ENCODE peak calls at places on chromosomes 13 and 19, in seven cellular contexts. One of them, this sample, is unnamed.
A peak's percentile ranks its signal among the peaks of the same experiment; 100 is the strongest.

GRCh38 chr13:101514695-101515275 is 62.3 kb downstream of the ITGBL1 start:
- DNase-seq in stimulated activated CD4-positive, alpha-beta T cell treated with anti-CD3 and anti-CD28 coated beads, Interleukin-1b, Interleukin-23, amount 100 ng/mL, for 24 hours: no peak
- DNase-seq in CD4-positive, alpha-beta memory T cell: peak; percentile 34
- DNase-seq in nucleus accumbens: peak; percentile 14
- DNase-seq in stimulated activated effector memory CD8-positive, alpha-beta T cell treated with anti-CD3 and anti-CD28 coated beads, Interleukin-12 subunit alpha, Interleukin-12 subunit beta, amount 100 ng/mL, for 72 hours: no peak
- DNase-seq in kidney tubule cell: peak; percentile 65
- DNase-seq in RWPE1: peak; percentile 42
- DNase-seq in this sample: peak; percentile 5

GRCh38 chr13:46341112-46341711 is 45.8 kb downstream of the RUBCNL start:
- DNase-seq in stimulated activated CD4-positive, alpha-beta T cell treated with anti-CD3 and anti-CD28 coated beads, Interleukin-1b, Interleukin-23, amount 100 ng/mL, for 24 hours: no peak
- DNase-seq in CD4-positive, alpha-beta memory T cell: no peak
- DNase-seq in nucleus accumbens: no peak
- DNase-seq in stimulated activated effector memory CD8-positive, alpha-beta T cell treated with anti-CD3 and anti-CD28 coated beads, Interleukin-12 subunit alpha, Interleukin-12 subunit beta, amount 100 ng/mL, for 72 hours: no peak
- DNase-seq in kidney tubule cell: peak; percentile 86
- DNase-seq in RWPE1: no peak
- DNase-seq in this sample: peak; percentile 54

GRCh38 chr19:4369888-4370260 is 26.5 kb downstream of the MPND start:
- DNase-seq in stimulated activated CD4-positive, alpha-beta T cell treated with anti-CD3 and anti-CD28 coated beads, Interleukin-1b, Interleukin-23, amount 100 ng/mL, for 24 hours: peak; percentile 73
- DNase-seq in CD4-positive, alpha-beta memory T cell: peak; percentile 72
- DNase-seq in nucleus accumbens: no peak
- DNase-seq in stimulated activated effector memory CD8-positive, alpha-beta T cell treated with anti-CD3 and anti-CD28 coated beads, Interleukin-12 subunit alpha, Interleukin-12 subunit beta, amount 100 ng/mL, for 72 hours: peak; percentile 82
- DNase-seq in kidney tubule cell: peak; percentile 52
- DNase-seq in RWPE1: peak; percentile 43
- DNase-seq in this sample: peak; percentile 84

GRCh38 chr19:51726049-51726448 is 2.3 kb upstream of the HAS1 start:
- DNase-seq in stimulated activated CD4-positive, alpha-beta T cell treated with anti-CD3 and anti-CD28 coated beads, Interleukin-1b, Interleukin-23, amount 100 ng/mL, for 24 hours: no peak
- DNase-seq in CD4-positive, alpha-beta memory T cell: no peak
- DNase-seq in nucleus accumbens: peak; percentile 40
- DNase-seq in stimulated activated effector memory CD8-positive, alpha-beta T cell treated with anti-CD3 and anti-CD28 coated beads, Interleukin-12 subunit alpha, Interleukin-12 subunit beta, amount 100 ng/mL, for 72 hours: no peak
- DNase-seq in kidney tubule cell: peak; percentile 65
- DNase-seq in RWPE1: peak; percentile 94
- DNase-seq in this sample: no peak

GRCh38 chr13:110560606-110561334 is 752 bp downstream of the RAB20 start:
- DNase-seq in stimulated activated CD4-positive, alpha-beta T cell treated with anti-CD3 and anti-CD28 coated beads, Interleukin-1b, Interleukin-23, amount 100 ng/mL, for 24 hours: no peak
- DNase-seq in CD4-positive, alpha-beta memory T cell: peak; percentile 14
- DNase-seq in nucleus accumbens: no peak
- DNase-seq in stimulated activated effector memory CD8-positive, alpha-beta T cell treated with anti-CD3 and anti-CD28 coated beads, Interleukin-12 subunit alpha, Interleukin-12 subunit beta, amount 100 ng/mL, for 72 hours: peak; percentile 56
- DNase-seq in kidney tubule cell: peak; percentile 50
- DNase-seq in RWPE1: peak; percentile 45
- DNase-seq in this sample: no peak

GRCh38 chr19:751501-752341 is 809 bp downstream of the MISP start:
- DNase-seq in stimulated activated CD4-positive, alpha-beta T cell treated with anti-CD3 and anti-CD28 coated beads, Interleukin-1b, Interleukin-23, amount 100 ng/mL, for 24 hours: no peak
- DNase-seq in CD4-positive, alpha-beta memory T cell: no peak
- DNase-seq in nucleus accumbens: no peak
- DNase-seq in stimulated activated effector memory CD8-positive, alpha-beta T cell treated with anti-CD3 and anti-CD28 coated beads, Interleukin-12 subunit alpha, Interleukin-12 subunit beta, amount 100 ng/mL, for 72 hours: no peak
- DNase-seq in kidney tubule cell: peak; percentile 91
- DNase-seq in RWPE1: peak; percentile 96
- DNase-seq in this sample: no peak

GRCh38 chr19:35030257-35031071 is at the start of gene SCN1B:
- DNase-seq in stimulated activated CD4-positive, alpha-beta T cell treated with anti-CD3 and anti-CD28 coated beads, Interleukin-1b, Interleukin-23, amount 100 ng/mL, for 24 hours: peak; percentile 68
- DNase-seq in CD4-positive, alpha-beta memory T cell: peak; percentile 39
- DNase-seq in nucleus accumbens: peak; percentile 11
- DNase-seq in stimulated activated effector memory CD8-positive, alpha-beta T cell treated with anti-CD3 and anti-CD28 coated beads, Interleukin-12 subunit alpha, Interleukin-12 subunit beta, amount 100 ng/mL, for 72 hours: no peak
- DNase-seq in kidney tubule cell: peak; percentile 69
- DNase-seq in RWPE1: peak; percentile 77
- DNase-seq in this sample: no peak

GRCh38 chr13:29693297-29693945 is 97.9 kb upstream of the SLC7A1 start:
- DNase-seq in stimulated activated CD4-positive, alpha-beta T cell treated with anti-CD3 and anti-CD28 coated beads, Interleukin-1b, Interleukin-23, amount 100 ng/mL, for 24 hours: no peak
- DNase-seq in CD4-positive, alpha-beta memory T cell: no peak
- DNase-seq in nucleus accumbens: no peak
- DNase-seq in stimulated activated effector memory CD8-positive, alpha-beta T cell treated with anti-CD3 and anti-CD28 coated beads, Interleukin-12 subunit alpha, Interleukin-12 subunit beta, amount 100 ng/mL, for 72 hours: no peak
- DNase-seq in kidney tubule cell: no peak
- DNase-seq in RWPE1: peak; percentile 27
- DNase-seq in this sample: no peak

GRCh38 chr19:34351382-34351802 is 13.6 kb upstream of the GPI start:
- DNase-seq in stimulated activated CD4-positive, alpha-beta T cell treated with anti-CD3 and anti-CD28 coated beads, Interleukin-1b, Interleukin-23, amount 100 ng/mL, for 24 hours: no peak
- DNase-seq in CD4-positive, alpha-beta memory T cell: no peak
- DNase-seq in nucleus accumbens: no peak
- DNase-seq in stimulated activated effector memory CD8-positive, alpha-beta T cell treated with anti-CD3 and anti-CD28 coated beads, Interleukin-12 subunit alpha, Interleukin-12 subunit beta, amount 100 ng/mL, for 72 hours: no peak
- DNase-seq in kidney tubule cell: peak; percentile 94
- DNase-seq in RWPE1: no peak
- DNase-seq in this sample: no peak

GRCh38 chr13:110981379-110981778 is 66.5 kb upstream of the ANKRD10 start:
- DNase-seq in stimulated activated CD4-positive, alpha-beta T cell treated with anti-CD3 and anti-CD28 coated beads, Interleukin-1b, Interleukin-23, amount 100 ng/mL, for 24 hours: no peak
- DNase-seq in CD4-positive, alpha-beta memory T cell: no peak
- DNase-seq in nucleus accumbens: no peak
- DNase-seq in stimulated activated effector memory CD8-positive, alpha-beta T cell treated with anti-CD3 and anti-CD28 coated beads, Interleukin-12 subunit alpha, Interleukin-12 subunit beta, amount 100 ng/mL, for 72 hours: no peak
- DNase-seq in kidney tubule cell: no peak
- DNase-seq in RWPE1: no peak
- DNase-seq in this sample: no peak

GRCh38 chr19:2888739-2889224 is 11.9 kb upstream of the ZNF57 start:
- DNase-seq in stimulated activated CD4-positive, alpha-beta T cell treated with anti-CD3 and anti-CD28 coated beads, Interleukin-1b, Interleukin-23, amount 100 ng/mL, for 24 hours: peak; percentile 48
- DNase-seq in CD4-positive, alpha-beta memory T cell: peak; percentile 59
- DNase-seq in nucleus accumbens: no peak
- DNase-seq in stimulated activated effector memory CD8-positive, alpha-beta T cell treated with anti-CD3 and anti-CD28 coated beads, Interleukin-12 subunit alpha, Interleukin-12 subunit beta, amount 100 ng/mL, for 72 hours: peak; percentile 64
- DNase-seq in kidney tubule cell: no peak
- DNase-seq in RWPE1: peak; percentile 30
- DNase-seq in this sample: no peak

GRCh38 chr19:4878491-4878968 is 11.1 kb upstream of the PLIN3 start:
- DNase-seq in stimulated activated CD4-positive, alpha-beta T cell treated with anti-CD3 and anti-CD28 coated beads, Interleukin-1b, Interleukin-23, amount 100 ng/mL, for 24 hours: no peak
- DNase-seq in CD4-positive, alpha-beta memory T cell: no peak
- DNase-seq in nucleus accumbens: peak; percentile 63
- DNase-seq in stimulated activated effector memory CD8-positive, alpha-beta T cell treated with anti-CD3 and anti-CD28 coated beads, Interleukin-12 subunit alpha, Interleukin-12 subunit beta, amount 100 ng/mL, for 72 hours: no peak
- DNase-seq in kidney tubule cell: no peak
- DNase-seq in RWPE1: no peak
- DNase-seq in this sample: no peak

GRCh38 chr19:44603201-44603945 is 10.0 kb upstream of the IGSF23 start:
- DNase-seq in stimulated activated CD4-positive, alpha-beta T cell treated with anti-CD3 and anti-CD28 coated beads, Interleukin-1b, Interleukin-23, amount 100 ng/mL, for 24 hours: no peak
- DNase-seq in CD4-positive, alpha-beta memory T cell: no peak
- DNase-seq in nucleus accumbens: no peak
- DNase-seq in stimulated activated effector memory CD8-positive, alpha-beta T cell treated with anti-CD3 and anti-CD28 coated beads, Interleukin-12 subunit alpha, Interleukin-12 subunit beta, amount 100 ng/mL, for 72 hours: no peak
- DNase-seq in kidney tubule cell: no peak
- DNase-seq in RWPE1: peak; percentile 21
- DNase-seq in this sample: no peak

GRCh38 chr19:10899171-10899653 is 27.9 kb downstream of the CARM1 start:
- DNase-seq in stimulated activated CD4-positive, alpha-beta T cell treated with anti-CD3 and anti-CD28 coated beads, Interleukin-1b, Interleukin-23, amount 100 ng/mL, for 24 hours: no peak
- DNase-seq in CD4-positive, alpha-beta memory T cell: no peak
- DNase-seq in nucleus accumbens: no peak
- DNase-seq in stimulated activated effector memory CD8-positive, alpha-beta T cell treated with anti-CD3 and anti-CD28 coated beads, Interleukin-12 subunit alpha, Interleukin-12 subunit beta, amount 100 ng/mL, for 72 hours: no peak
- DNase-seq in kidney tubule cell: peak; percentile 76
- DNase-seq in RWPE1: peak; percentile 68
- DNase-seq in this sample: no peak

GRCh38 chr13:98693756-98694155 is 58.7 kb downstream of the SLC15A1 start:
- DNase-seq in stimulated activated CD4-positive, alpha-beta T cell treated with anti-CD3 and anti-CD28 coated beads, Interleukin-1b, Interleukin-23, amount 100 ng/mL, for 24 hours: no peak
- DNase-seq in CD4-positive, alpha-beta memory T cell: no peak
- DNase-seq in nucleus accumbens: no peak
- DNase-seq in stimulated activated effector memory CD8-positive, alpha-beta T cell treated with anti-CD3 and anti-CD28 coated beads, Interleukin-12 subunit alpha, Interleukin-12 subunit beta, amount 100 ng/mL, for 72 hours: no peak
- DNase-seq in kidney tubule cell: no peak
- DNase-seq in RWPE1: no peak
- DNase-seq in this sample: no peak

GRCh38 chr13:70203661-70204229 is 95.5 kb upstream of the KLHL1 start:
- DNase-seq in stimulated activated CD4-positive, alpha-beta T cell treated with anti-CD3 and anti-CD28 coated beads, Interleukin-1b, Interleukin-23, amount 100 ng/mL, for 24 hours: no peak
- DNase-seq in CD4-positive, alpha-beta memory T cell: no peak
- DNase-seq in nucleus accumbens: no peak
- DNase-seq in stimulated activated effector memory CD8-positive, alpha-beta T cell treated with anti-CD3 and anti-CD28 coated beads, Interleukin-12 subunit alpha, Interleukin-12 subunit beta, amount 100 ng/mL, for 72 hours: no peak
- DNase-seq in kidney tubule cell: no peak
- DNase-seq in RWPE1: no peak
- DNase-seq in this sample: no peak

GRCh38 chr19:39941615-39942507 is 7.4 kb upstream of the FCGBP start:
- DNase-seq in stimulated activated CD4-positive, alpha-beta T cell treated with anti-CD3 and anti-CD28 coated beads, Interleukin-1b, Interleukin-23, amount 100 ng/mL, for 24 hours: no peak
- DNase-seq in CD4-positive, alpha-beta memory T cell: peak; percentile 83
- DNase-seq in nucleus accumbens: no peak
- DNase-seq in stimulated activated effector memory CD8-positive, alpha-beta T cell treated with anti-CD3 and anti-CD28 coated beads, Interleukin-12 subunit alpha, Interleukin-12 subunit beta, amount 100 ng/mL, for 72 hours: peak; percentile 60
- DNase-seq in kidney tubule cell: peak; percentile 76
- DNase-seq in RWPE1: no peak
- DNase-seq in this sample: peak; percentile 59

GRCh38 chr19:52453324-52454094 is at the start of gene ZNF578:
- DNase-seq in stimulated activated CD4-positive, alpha-beta T cell treated with anti-CD3 and anti-CD28 coated beads, Interleukin-1b, Interleukin-23, amount 100 ng/mL, for 24 hours: peak; percentile 52
- DNase-seq in CD4-positive, alpha-beta memory T cell: peak; percentile 49
- DNase-seq in nucleus accumbens: peak; percentile 57
- DNase-seq in stimulated activated effector memory CD8-positive, alpha-beta T cell treated with anti-CD3 and anti-CD28 coated beads, Interleukin-12 subunit alpha, Interleukin-12 subunit beta, amount 100 ng/mL, for 72 hours: peak; percentile 57
- DNase-seq in kidney tubule cell: peak; percentile 84
- DNase-seq in RWPE1: peak; percentile 13
- DNase-seq in this sample: no peak

GRCh38 chr19:39502640-39503417 is 4.1 kb downstream of the DLL3 start:
- DNase-seq in stimulated activated CD4-positive, alpha-beta T cell treated with anti-CD3 and anti-CD28 coated beads, Interleukin-1b, Interleukin-23, amount 100 ng/mL, for 24 hours: peak; percentile 71
- DNase-seq in CD4-positive, alpha-beta memory T cell: peak; percentile 75
- DNase-seq in nucleus accumbens: no peak
- DNase-seq in stimulated activated effector memory CD8-positive, alpha-beta T cell treated with anti-CD3 and anti-CD28 coated beads, Interleukin-12 subunit alpha, Interleukin-12 subunit beta, amount 100 ng/mL, for 72 hours: peak; percentile 87
- DNase-seq in kidney tubule cell: peak; percentile 69
- DNase-seq in RWPE1: peak; percentile 57
- DNase-seq in this sample: peak; percentile 89

GRCh38 chr19:33796164-33797100 is at the start of gene KCTD15:
- DNase-seq in stimulated activated CD4-positive, alpha-beta T cell treated with anti-CD3 and anti-CD28 coated beads, Interleukin-1b, Interleukin-23, amount 100 ng/mL, for 24 hours: no peak
- DNase-seq in CD4-positive, alpha-beta memory T cell: no peak
- DNase-seq in nucleus accumbens: no peak
- DNase-seq in stimulated activated effector memory CD8-positive, alpha-beta T cell treated with anti-CD3 and anti-CD28 coated beads, Interleukin-12 subunit alpha, Interleukin-12 subunit beta, amount 100 ng/mL, for 72 hours: peak; percentile 64
- DNase-seq in kidney tubule cell: peak; percentile 38
- DNase-seq in RWPE1: no peak
- DNase-seq in this sample: no peak

GRCh38 chr13:109715902-109716301 is 70.5 kb downstream of the IRS2 start:
- DNase-seq in stimulated activated CD4-positive, alpha-beta T cell treated with anti-CD3 and anti-CD28 coated beads, Interleukin-1b, Interleukin-23, amount 100 ng/mL, for 24 hours: no peak
- DNase-seq in CD4-positive, alpha-beta memory T cell: no peak
- DNase-seq in nucleus accumbens: no peak
- DNase-seq in stimulated activated effector memory CD8-positive, alpha-beta T cell treated with anti-CD3 and anti-CD28 coated beads, Interleukin-12 subunit alpha, Interleukin-12 subunit beta, amount 100 ng/mL, for 72 hours: no peak
- DNase-seq in kidney tubule cell: peak; percentile 25
- DNase-seq in RWPE1: no peak
- DNase-seq in this sample: no peak

GRCh38 chr19:1460033-1460995 is 10.4 kb downstream of the APC2 start:
- DNase-seq in stimulated activated CD4-positive, alpha-beta T cell treated with anti-CD3 and anti-CD28 coated beads, Interleukin-1b, Interleukin-23, amount 100 ng/mL, for 24 hours: no peak
- DNase-seq in CD4-positive, alpha-beta memory T cell: no peak
- DNase-seq in nucleus accumbens: no peak
- DNase-seq in stimulated activated effector memory CD8-positive, alpha-beta T cell treated with anti-CD3 and anti-CD28 coated beads, Interleukin-12 subunit alpha, Interleukin-12 subunit beta, amount 100 ng/mL, for 72 hours: no peak
- DNase-seq in kidney tubule cell: no peak
- DNase-seq in RWPE1: no peak
- DNase-seq in this sample: no peak

GRCh38 chr13:49840667-49841066 is 48.2 kb upstream of the KPNA3 start:
- DNase-seq in stimulated activated CD4-positive, alpha-beta T cell treated with anti-CD3 and anti-CD28 coated beads, Interleukin-1b, Interleukin-23, amount 100 ng/mL, for 24 hours: no peak
- DNase-seq in CD4-positive, alpha-beta memory T cell: no peak
- DNase-seq in nucleus accumbens: no peak
- DNase-seq in stimulated activated effector memory CD8-positive, alpha-beta T cell treated with anti-CD3 and anti-CD28 coated beads, Interleukin-12 subunit alpha, Interleukin-12 subunit beta, amount 100 ng/mL, for 72 hours: no peak
- DNase-seq in kidney tubule cell: no peak
- DNase-seq in RWPE1: no peak
- DNase-seq in this sample: no peak

GRCh38 chr13:114339779-114340534 is 25.7 kb downstream of the CHAMP1 start:
- DNase-seq in stimulated activated CD4-positive, alpha-beta T cell treated with anti-CD3 and anti-CD28 coated beads, Interleukin-1b, Interleukin-23, amount 100 ng/mL, for 24 hours: no peak
- DNase-seq in CD4-positive, alpha-beta memory T cell: peak; percentile 56
- DNase-seq in nucleus accumbens: peak; percentile 10
- DNase-seq in stimulated activated effector memory CD8-positive, alpha-beta T cell treated with anti-CD3 and anti-CD28 coated beads, Interleukin-12 subunit alpha, Interleukin-12 subunit beta, amount 100 ng/mL, for 72 hours: peak; percentile 79
- DNase-seq in kidney tubule cell: peak; percentile 62
- DNase-seq in RWPE1: peak; percentile 34
- DNase-seq in this sample: no peak

GRCh38 chr19:55368701-55369563 is 1.3 kb downstream of the IL11 start:
- DNase-seq in stimulated activated CD4-positive, alpha-beta T cell treated with anti-CD3 and anti-CD28 coated beads, Interleukin-1b, Interleukin-23, amount 100 ng/mL, for 24 hours: no peak
- DNase-seq in CD4-positive, alpha-beta memory T cell: no peak
- DNase-seq in nucleus accumbens: no peak
- DNase-seq in stimulated activated effector memory CD8-positive, alpha-beta T cell treated with anti-CD3 and anti-CD28 coated beads, Interleukin-12 subunit alpha, Interleukin-12 subunit beta, amount 100 ng/mL, for 72 hours: no peak
- DNase-seq in kidney tubule cell: peak; percentile 63
- DNase-seq in RWPE1: peak; percentile 71
- DNase-seq in this sample: no peak

GRCh38 chr19:496333-496634 is at the start of gene MADCAM1:
- DNase-seq in stimulated activated CD4-positive, alpha-beta T cell treated with anti-CD3 and anti-CD28 coated beads, Interleukin-1b, Interleukin-23, amount 100 ng/mL, for 24 hours: no peak
- DNase-seq in CD4-positive, alpha-beta memory T cell: no peak
- DNase-seq in nucleus accumbens: no peak
- DNase-seq in stimulated activated effector memory CD8-positive, alpha-beta T cell treated with anti-CD3 and anti-CD28 coated beads, Interleukin-12 subunit alpha, Interleukin-12 subunit beta, amount 100 ng/mL, for 72 hours: no peak
- DNase-seq in kidney tubule cell: no peak
- DNase-seq in RWPE1: no peak
- DNase-seq in this sample: no peak

GRCh38 chr19:16626796-16627193 is 1.2 kb downstream of the MED26 start:
- DNase-seq in stimulated activated CD4-positive, alpha-beta T cell treated with anti-CD3 and anti-CD28 coated beads, Interleukin-1b, Interleukin-23, amount 100 ng/mL, for 24 hours: peak; percentile 13
- DNase-seq in CD4-positive, alpha-beta memory T cell: no peak
- DNase-seq in nucleus accumbens: no peak
- DNase-seq in stimulated activated effector memory CD8-positive, alpha-beta T cell treated with anti-CD3 and anti-CD28 coated beads, Interleukin-12 subunit alpha, Interleukin-12 subunit beta, amount 100 ng/mL, for 72 hours: peak; percentile 55
- DNase-seq in kidney tubule cell: no peak
- DNase-seq in RWPE1: peak; percentile 53
- DNase-seq in this sample: no peak

GRCh38 chr13:34842466-34842865 is 99.6 kb upstream of the NBEA start:
- DNase-seq in stimulated activated CD4-positive, alpha-beta T cell treated with anti-CD3 and anti-CD28 coated beads, Interleukin-1b, Interleukin-23, amount 100 ng/mL, for 24 hours: no peak
- DNase-seq in CD4-positive, alpha-beta memory T cell: no peak
- DNase-seq in nucleus accumbens: no peak
- DNase-seq in stimulated activated effector memory CD8-positive, alpha-beta T cell treated with anti-CD3 and anti-CD28 coated beads, Interleukin-12 subunit alpha, Interleukin-12 subunit beta, amount 100 ng/mL, for 72 hours: no peak
- DNase-seq in kidney tubule cell: no peak
- DNase-seq in RWPE1: no peak
- DNase-seq in this sample: peak; percentile 3

GRCh38 chr13:113495494-113496251 is 5.2 kb upstream of the DCUN1D2 start:
- DNase-seq in stimulated activated CD4-positive, alpha-beta T cell treated with anti-CD3 and anti-CD28 coated beads, Interleukin-1b, Interleukin-23, amount 100 ng/mL, for 24 hours: no peak
- DNase-seq in CD4-positive, alpha-beta memory T cell: no peak
- DNase-seq in nucleus accumbens: no peak
- DNase-seq in stimulated activated effector memory CD8-positive, alpha-beta T cell treated with anti-CD3 and anti-CD28 coated beads, Interleukin-12 subunit alpha, Interleukin-12 subunit beta, amount 100 ng/mL, for 72 hours: no peak
- DNase-seq in kidney tubule cell: peak; percentile 12
- DNase-seq in RWPE1: no peak
- DNase-seq in this sample: no peak

GRCh38 chr19:58154287-58154678 is 3.7 kb upstream of the ZNF329 start:
- DNase-seq in stimulated activated CD4-positive, alpha-beta T cell treated with anti-CD3 and anti-CD28 coated beads, Interleukin-1b, Interleukin-23, amount 100 ng/mL, for 24 hours: no peak
- DNase-seq in CD4-positive, alpha-beta memory T cell: no peak
- DNase-seq in nucleus accumbens: no peak
- DNase-seq in stimulated activated effector memory CD8-positive, alpha-beta T cell treated with anti-CD3 and anti-CD28 coated beads, Interleukin-12 subunit alpha, Interleukin-12 subunit beta, amount 100 ng/mL, for 72 hours: peak; percentile 52
- DNase-seq in kidney tubule cell: peak; percentile 66
- DNase-seq in RWPE1: peak; percentile 4
- DNase-seq in this sample: peak; percentile 18

GRCh38 chr19:48819366-48819816 is 8.6 kb upstream of the BCAT2 start:
- DNase-seq in stimulated activated CD4-positive, alpha-beta T cell treated with anti-CD3 and anti-CD28 coated beads, Interleukin-1b, Interleukin-23, amount 100 ng/mL, for 24 hours: no peak
- DNase-seq in CD4-positive, alpha-beta memory T cell: no peak
- DNase-seq in nucleus accumbens: peak; percentile 36
- DNase-seq in stimulated activated effector memory CD8-positive, alpha-beta T cell treated with anti-CD3 and anti-CD28 coated beads, Interleukin-12 subunit alpha, Interleukin-12 subunit beta, amount 100 ng/mL, for 72 hours: no peak
- DNase-seq in kidney tubule cell: peak; percentile 52
- DNase-seq in RWPE1: peak; percentile 74
- DNase-seq in this sample: no peak

GRCh38 chr19:45439569-45440258 is 16.0 kb upstream of the ERCC1 start:
- DNase-seq in stimulated activated CD4-positive, alpha-beta T cell treated with anti-CD3 and anti-CD28 coated beads, Interleukin-1b, Interleukin-23, amount 100 ng/mL, for 24 hours: peak; percentile 77
- DNase-seq in CD4-positive, alpha-beta memory T cell: peak; percentile 88
- DNase-seq in nucleus accumbens: peak; percentile 71
- DNase-seq in stimulated activated effector memory CD8-positive, alpha-beta T cell treated with anti-CD3 and anti-CD28 coated beads, Interleukin-12 subunit alpha, Interleukin-12 subunit beta, amount 100 ng/mL, for 72 hours: peak; percentile 95
- DNase-seq in kidney tubule cell: peak; percentile 75
- DNase-seq in RWPE1: peak; percentile 64
- DNase-seq in this sample: peak; percentile 91

GRCh38 chr19:58033741-58034475 is at the start of gene ZSCAN1:
- DNase-seq in stimulated activated CD4-positive, alpha-beta T cell treated with anti-CD3 and anti-CD28 coated beads, Interleukin-1b, Interleukin-23, amount 100 ng/mL, for 24 hours: peak; percentile 20
- DNase-seq in CD4-positive, alpha-beta memory T cell: no peak
- DNase-seq in nucleus accumbens: peak; percentile 95
- DNase-seq in stimulated activated effector memory CD8-positive, alpha-beta T cell treated with anti-CD3 and anti-CD28 coated beads, Interleukin-12 subunit alpha, Interleukin-12 subunit beta, amount 100 ng/mL, for 72 hours: no peak
- DNase-seq in kidney tubule cell: peak; percentile 84
- DNase-seq in RWPE1: no peak
- DNase-seq in this sample: no peak